ENCODE peak calls at places on chromosomes 3 and 15, in seven cellular contexts. F is PC-3, X is cardiac fibroblast, I is right atrium auricular region, K is HCT116, H is astrocyte, V is GM12864. G is an unnamed sample.

GRCh38 chr3:37139567-37140052 is 34.8 kb downstream of the LRRFIP2 start:
- DNase-seq in K (no peak), X (no peak), V (no peak), F (no peak), I (no peak), H (no peak), G (no peak)

GRCh38 chr15:78969687-78970349 is 25.0 kb upstream of the CTSH start:
- DNase-seq in F (no peak), H (no peak), X (peak; percentile 37), V (no peak), I (no peak), K (no peak), G (peak; percentile 59)

GRCh38 chr15:90463381-90463780 is 66.3 kb upstream of the CRTC3 start:
- DNase-seq in I (no peak), X (peak; percentile 77), F (peak; percentile 22), H (peak; percentile 93), V (no peak), K (no peak), G (peak; percentile 68)

GRCh38 chr3:88034463-88034862 is 24.3 kb downstream of the CGGBP1 start:
- DNase-seq in X (no peak), I (no peak), F (no peak), H (no peak), V (no peak), K (no peak), G (peak; percentile 53)

GRCh38 chr3:5504135-5504534 is 316.6 kb downstream of the EDEM1 start:
- DNase-seq in I (no peak), K (no peak), X (no peak), F (peak; percentile 21), H (no peak), V (no peak), G (no peak)

GRCh38 chr15:64619880-64620839 is 155.2 kb downstream of the RBPMS2 start:
- DNase-seq in H (peak; percentile 83), V (no peak), F (peak; percentile 85), I (no peak), X (peak; percentile 68), K (no peak), G (peak; percentile 61)

GRCh38 chr3:51953445-51953844 is 1.7 kb upstream of the GPR62 start:
- DNase-seq in V (no peak), H (peak; percentile 47), F (peak; percentile 66), K (no peak), X (peak; percentile 68), I (no peak), G (peak; percentile 89)

GRCh38 chr15:79932447-79932846 is 35.6 kb upstream of the MTHFS start:
- DNase-seq in X (peak; percentile 39), H (no peak), I (no peak), F (no peak), K (no peak), V (no peak), G (no peak)

GRCh38 chr15:27448234-27448633 is 477.3 kb downstream of the GABRG3 start:
- DNase-seq in I (no peak), V (no peak), X (no peak), K (no peak), F (no peak), H (no peak), G (no peak)

GRCh38 chr3:25536668-25537331 is 108.7 kb downstream of the RARB start:
- DNase-seq in K (no peak), H (no peak), F (no peak), I (no peak), V (no peak), X (peak; percentile 65), G (peak; percentile 74)

GRCh38 chr3:72738752-72739520 is 109.3 kb downstream of the SHQ1 start:
- DNase-seq in K (no peak), I (no peak), H (no peak), F (no peak), V (no peak), X (peak; percentile 18), G (peak; percentile 11)

GRCh38 chr3:87771338-87772059 is 287.3 kb downstream of the CGGBP1 start:
- DNase-seq in F (peak; percentile 62), H (no peak), K (peak; percentile 13), X (peak; percentile 22), V (peak; percentile 30), I (no peak), G (peak; percentile 75)

GRCh38 chr3:119600732-119601131 is 3.0 kb downstream of the PLA1A start:
- DNase-seq in I (no peak), V (peak; percentile 67), F (peak; percentile 42), H (no peak), K (peak; percentile 10), X (no peak), G (no peak)

GRCh38 chr15:79071901-79072300 is 18.7 kb downstream of the RASGRF1 start:
- DNase-seq in H (no peak), X (peak; percentile 11), K (no peak), F (no peak), I (peak; percentile 64), V (no peak), G (no peak)

GRCh38 chr3:110343945-110344344 is 727.7 kb upstream of the NECTIN3 start:
- DNase-seq in H (no peak), V (no peak), X (peak; percentile 9), I (no peak), F (peak; percentile 45), K (no peak), G (peak; percentile 27)

GRCh38 chr15:94894056-94894455 is 662.7 kb downstream of the MCTP2 start:
- DNase-seq in V (no peak), X (no peak), F (no peak), I (no peak), H (no peak), K (no peak), G (no peak)

GRCh38 chr3:127043041-127043641 is 60.2 kb downstream of the PLXNA1 start:
- DNase-seq in I (no peak), F (peak; percentile 27), K (no peak), X (peak; percentile 13), V (no peak), H (peak; percentile 22), G (no peak)

GRCh38 chr3:123818921-123819429 is 65.2 kb downstream of the MYLK start:
- DNase-seq in K (no peak), V (no peak), I (no peak), X (peak; percentile 48), H (peak; percentile 90), F (peak; percentile 87), G (peak; percentile 85)

GRCh38 chr3:87997298-87997697 is 61.5 kb downstream of the CGGBP1 start:
- DNase-seq in F (peak; percentile 20), X (no peak), V (no peak), K (no peak), I (no peak), H (no peak), G (peak; percentile 72)

GRCh38 chr3:184140436-184140835 is 5.3 kb downstream of the EIF2B5 start:
- DNase-seq in X (no peak), I (no peak), K (no peak), V (no peak), H (no peak), F (no peak), G (no peak)
- TF ChIP-seq CTCF in X (no peak), I (no peak), K (no peak), V (no peak), H (no peak), F (no peak), G (no peak)

GRCh38 chr3:146830231-146830630 is 225.1 kb upstream of the PLSCR5 start:
- DNase-seq in V (no peak), F (no peak), X (no peak), H (no peak), I (no peak), K (no peak), G (no peak)
- H3K4me3 ChIP-seq in V (no peak overlapping the region), F (no peak overlapping the region), X (no peak overlapping the region), H (no peak overlapping the region), I (no peak overlapping the region), K (no peak overlapping the region), G (no peak overlapping the region)

GRCh38 chr3:189822726-189823125 is 191.5 kb downstream of the TP63 start:
- DNase-seq in F (no peak), V (no peak), I (no peak), K (no peak), X (no peak), H (no peak), G (no peak)
- TF ChIP-seq CTCF in F (peak; percentile 21), V (peak; percentile 17), I (no peak), K (peak; percentile 30), X (no peak), H (no peak), G (peak; percentile 12)

GRCh38 chr15:32884136-32884535 is 166.3 kb downstream of the GREM1 start:
- DNase-seq in K (no peak), F (no peak), X (peak; percentile 62), V (no peak), H (no peak), I (no peak), G (peak; percentile 43)

GRCh38 chr15:32887090-32887489 is 169.3 kb downstream of the GREM1 start:
- DNase-seq in H (no peak), K (no peak), X (no peak), I (no peak), F (no peak), V (no peak), G (no peak)

GRCh38 chr15:32885711-32886110 is 167.9 kb downstream of the GREM1 start:
- DNase-seq in V (no peak), H (no peak), I (no peak), X (no peak), F (no peak), K (no peak), G (no peak)

GRCh38 chr15:32888221-32888761 is 170.5 kb downstream of the GREM1 start:
- DNase-seq in F (no peak), I (no peak), X (no peak), V (no peak), H (no peak), K (no peak), G (no peak)

DNA sequence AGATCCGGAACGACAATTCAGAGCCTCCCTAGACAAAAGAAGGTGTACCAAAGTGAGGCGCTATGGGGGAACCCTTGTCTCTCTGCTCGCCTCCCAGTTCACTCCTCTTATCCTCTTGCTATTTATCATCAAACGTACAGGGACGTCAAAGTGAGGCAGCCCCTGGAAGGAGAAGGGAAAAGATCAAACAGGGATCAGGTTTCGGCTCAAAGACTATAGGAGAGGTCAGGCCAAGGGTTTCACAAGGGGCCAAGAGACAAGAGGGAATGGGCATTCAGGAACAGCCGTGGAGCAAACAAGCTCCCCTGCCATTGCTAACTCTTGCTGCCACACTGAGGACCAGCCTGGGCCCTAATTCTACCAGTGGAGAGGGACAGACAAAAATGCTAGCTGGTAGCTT is 168.6 kb downstream of the GREM1 start:
- DNase-seq in F (no peak), V (no peak), K (no peak), I (no peak), X (no peak), H (no peak), G (no peak)
- H3K4me3 ChIP-seq in F (no peak overlapping the region), V (no peak overlapping the region), K (no peak overlapping the region), I (no peak overlapping the region), X (no peak overlapping the region), H (no peak overlapping the region), G (no peak overlapping the region)

DNA sequence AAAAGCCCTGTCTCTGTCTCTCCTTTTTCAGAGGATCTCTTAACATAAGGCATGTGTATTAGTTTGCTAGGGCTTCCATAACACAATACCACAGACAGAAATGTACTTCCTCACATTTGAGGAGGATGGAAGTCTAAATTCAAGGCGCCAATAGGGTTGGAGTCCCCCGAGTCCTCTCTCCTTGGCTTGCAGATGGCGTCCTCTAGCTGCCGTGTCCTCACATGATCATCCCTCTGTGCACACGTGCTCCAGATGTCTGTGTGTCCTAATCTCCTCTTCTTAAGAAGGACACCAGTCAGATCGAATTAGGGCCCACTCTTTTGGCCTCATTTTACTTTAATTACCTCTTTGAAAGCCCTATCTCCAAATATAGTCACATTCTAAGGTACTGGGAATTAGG is 23.1 kb upstream of the BFSP2 start:
- DNase-seq in H (no peak), X (no peak), V (no peak), K (no peak), I (no peak), F (no peak), G (no peak)
- TF ChIP-seq CTCF in H (no peak), X (peak; percentile 26), V (peak; percentile 15), K (no peak), I (peak; percentile 27), F (no peak), G (no peak)

G was measured in choroid plexus epithelial cell.